ENCODE peak calls at places on chromosomes 12 and 14, in four cellular contexts. I is GM12878, W is HL-60, K is K562. U is an unnamed sample.
A peak's percentile ranks its signal among the peaks of the same experiment; 100 is the strongest.

GRCh38 chr12:64097346-64098105 is 124.6 kb downstream of the KICS2 start:
- DNase-seq in I (no peak), W (no peak), K (no peak), U (no peak)

GRCh38 chr14:68564826-68565760 is 227.8 kb downstream of the ZFP36L1 start:
- DNase-seq in I (no peak), W (no peak), K (peak; percentile 29), U (no peak)

GRCh38 chr12:92080390-92081285 is 65.0 kb downstream of the BTG1 start:
- DNase-seq in I (no peak), W (no peak), K (no peak), U (no peak)

GRCh38 chr12:53978477-53979356 is 4.0 kb upstream of the HOTAIR start:
- DNase-seq in I (no peak), W (no peak), K (no peak), U (no peak)

GRCh38 chr14:35213869-35214387 is 78.3 kb upstream of the PSMA6 start:
- DNase-seq in I (no peak), W (no peak), K (no peak), U (no peak)

GRCh38 chr12:89316705-89317139 is 35.6 kb downstream of the DUSP6 start:
- DNase-seq in I (no peak), W (no peak), K (no peak), U (no peak)

GRCh38 chr14:74459289-74459946 is 33.4 kb upstream of the SYNDIG1L start:
- DNase-seq in I (no peak), W (no peak), K (peak; percentile 53), U (peak; percentile 40)

GRCh38 chr12:83089575-83089974 is 402.9 kb downstream of the TMTC2 start:
- DNase-seq in I (no peak), W (no peak), K (no peak), U (no peak)

GRCh38 chr14:95472819-95473251 is 43.6 kb downstream of the SYNE3 start:
- DNase-seq in I (no peak), W (no peak), K (no peak), U (no peak)

GRCh38 chr12:70002097-70002911 is 177.3 kb downstream of the MYRFL start:
- DNase-seq in I (no peak), W (no peak), K (no peak), U (no peak)

GRCh38 chr12:6943719-6944380 is at the start of the genes C12orf57 and RNU7-1:
- DNase-seq in I (peak; percentile 93), W (peak; percentile 88), K (peak; percentile 58), U (peak; percentile 65)

GRCh38 chr12:97659117-97659880 is 196.7 kb downstream of the RMST start:
- DNase-seq in I (no peak), W (no peak), K (no peak), U (no peak)

GRCh38 chr14:48936352-48936751 is 649.8 kb downstream of the RPS29 start:
- DNase-seq in I (no peak), W (no peak), K (no peak), U (no peak)

GRCh38 chr12:106345739-106346138 is 11.8 kb upstream of the POLR3B start:
- DNase-seq in I (no peak), W (no peak), K (no peak), U (no peak)

GRCh38 chr12:115404761-115405470 is 720.9 kb upstream of the TBX3 start:
- DNase-seq in I (no peak), W (no peak), K (no peak), U (no peak)

GRCh38 chr12:50799908-50800307 is 36.0 kb downstream of the ATF1 start:
- DNase-seq in I (no peak), W (no peak), K (no peak), U (no peak)

GRCh38 chr12:78864483-78865296 is at the start of gene SYT1:
- DNase-seq in I (no peak), W (no peak), K (no peak), U (no peak)

GRCh38 chr12:57488397-57489156 is 709 bp downstream of the MARS1 start:
- DNase-seq in I (no peak), W (no peak), K (peak; percentile 34), U (no peak)

GRCh38 chr12:120684523-120684932 is 2.4 kb upstream of the MLEC start:
- DNase-seq in I (peak; percentile 85), W (peak; percentile 63), K (no peak), U (no peak)

GRCh38 chr14:75562048-75562447 is 16.4 kb upstream of the FLVCR2 start:
- DNase-seq in I (no peak), W (no peak), K (no peak), U (no peak)

GRCh38 chr12:65252515-65252914 is 26.0 kb upstream of the MSRB3 start:
- DNase-seq in I (no peak), W (no peak), K (no peak), U (no peak)

GRCh38 chr12:49627752-49628360 is 4.5 kb downstream of the PRPF40B start:
- DNase-seq in I (no peak), W (no peak), K (no peak), U (no peak)

GRCh38 chr12:52952082-52952801 is 3.3 kb downstream of the KRT18 start:
- DNase-seq in I (no peak), W (no peak), K (peak; percentile 50), U (no peak)

GRCh38 chr14:51176819-51177218 is 63.2 kb upstream of the TMX1 start:
- DNase-seq in I (no peak), W (no peak), K (no peak), U (no peak)

GRCh38 chr12:31590730-31591307 is at the start of gene DENND5B:
- DNase-seq in I (no peak), W (peak; percentile 24), K (peak; percentile 80), U (peak; percentile 69)

GRCh38 chr12:80509781-80510556 is 65.9 kb downstream of the PTPRQ start:
- DNase-seq in I (no peak), W (no peak), K (no peak), U (no peak)

GRCh38 chr14:89765346-89765745 is 189.2 kb downstream of the EFCAB11 start:
- DNase-seq in I (no peak), W (no peak), K (no peak), U (no peak)

GRCh38 chr12:127592278-127592677 is 674.7 kb upstream of the TMEM132C start:
- DNase-seq in I (no peak), W (no peak), K (no peak), U (no peak)

GRCh38 chr12:78002878-78003277 is 172.2 kb downstream of the NAV3 start:
- DNase-seq in I (no peak), W (no peak), K (no peak), U (no peak)

DNA sequence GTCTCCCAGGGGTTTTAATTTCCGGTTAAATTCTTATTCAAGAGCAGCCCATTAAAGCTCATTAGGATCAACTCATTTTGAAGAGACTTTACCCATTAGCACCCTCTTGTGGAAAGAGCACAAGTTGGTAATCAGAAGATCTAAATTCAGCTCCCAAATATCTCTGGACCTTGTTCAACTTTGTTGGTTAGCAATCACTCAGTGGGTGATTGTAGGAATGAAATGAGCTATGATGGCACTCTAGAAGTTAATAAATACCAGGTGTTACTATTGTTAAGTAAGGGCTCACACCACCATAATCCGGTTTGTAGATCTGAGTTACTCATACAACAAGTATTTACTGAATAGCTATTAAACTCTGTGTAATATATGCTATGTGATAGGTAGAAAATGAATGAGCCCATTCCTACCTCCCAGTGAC is 42.9 kb downstream of the TRIP11 start:
- DNase-seq in I (no peak), W (no peak), K (peak; percentile 8), U (no peak)
- TF ChIP-seq SPI1 in I (no peak), W (no peak), K (no peak), U (no peak)

GRCh38 chr12:11839093-11839641 is 189.7 kb downstream of the ETV6 start:
- DNase-seq in I (no peak), W (peak; percentile 73), K (no peak), U (no peak)
- TF ChIP-seq SPI1 in I (no peak), W (peak; percentile 95), K (peak; percentile 84), U (no peak)

DNA sequence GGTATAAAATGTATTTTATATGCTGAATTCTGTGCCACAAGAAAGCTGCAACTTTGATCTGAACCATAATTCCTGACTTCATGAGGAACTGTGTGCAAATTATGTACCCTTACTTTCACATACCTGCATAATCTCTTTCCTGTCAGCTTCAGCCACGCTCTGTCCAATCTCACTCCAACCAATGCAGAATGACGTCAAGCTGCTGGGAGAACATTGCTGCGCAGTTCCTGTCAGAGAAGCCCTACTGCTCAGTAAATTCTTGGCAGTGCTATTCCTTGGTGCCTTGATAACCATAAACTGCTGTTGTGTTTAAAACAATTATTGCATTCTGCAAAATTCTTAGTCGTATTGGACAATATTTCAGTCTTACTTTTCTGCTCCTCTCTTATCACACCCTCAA is 274.7 kb upstream of the NOVA1 start:
- DNase-seq in I (no peak), W (no peak), K (no peak), U (no peak)
- TF ChIP-seq SPI1 in I (no peak), W (no peak), K (no peak), U (no peak)

GRCh38 chr14:63745858-63746425 is 18.1 kb upstream of the SGPP1 start:
- DNase-seq in I (peak; percentile 80), W (no peak), K (no peak), U (no peak)
- TF ChIP-seq SPI1 in I (peak; percentile 88), W (peak; percentile 59), K (no peak), U (peak; percentile 84)

GRCh38 chr12:103036581-103037214 is 79.2 kb downstream of the ASCL1 start:
- DNase-seq in I (peak; percentile 31), W (no peak), K (no peak), U (no peak)
- TF ChIP-seq SPI1 in I (peak; percentile 79), W (no peak), K (no peak), U (peak; percentile 84)

U was measured in GM12891.